ENCODE peak calls at places on chromosomes 1 and 21, in nine cellular contexts. One of them, this sample, is unnamed. For H3K36me3 and H3K4me1, the result is how much of the 10 kb centered on the place peaks cover.

GRCh38 chr1:207277241-207277640 is 44.2 kb upstream of the CD55 start:
- DNase-seq in heart right ventricle: no peak
- DNase-seq in aorta: no peak
- DNase-seq in pancreas: no peak
- DNase-seq in CD4-positive, alpha-beta memory T cell: no peak
- DNase-seq in CD8-positive, alpha-beta T cell: no peak
- DNase-seq in stomach: no peak
- DNase-seq in mucosa of descending colon: no peak
- DNase-seq in left ventricle myocardium inferior: no peak
- DNase-seq in this sample: no peak

GRCh38 chr1:24903011-24903461 is 27.0 kb downstream of the RUNX3 start:
- DNase-seq in heart right ventricle: no peak
- DNase-seq in aorta: peak
- DNase-seq in pancreas: no peak
- DNase-seq in CD4-positive, alpha-beta memory T cell: peak
- DNase-seq in CD8-positive, alpha-beta T cell: no peak
- DNase-seq in stomach: peak
- DNase-seq in mucosa of descending colon: no peak
- DNase-seq in left ventricle myocardium inferior: no peak
- DNase-seq in this sample: peak

GRCh38 chr1:12595839-12596821 is 21.9 kb downstream of the DHRS3 start:
- DNase-seq in heart right ventricle: peak
- DNase-seq in aorta: peak
- DNase-seq in pancreas: peak
- DNase-seq in CD4-positive, alpha-beta memory T cell: no peak
- DNase-seq in CD8-positive, alpha-beta T cell: no peak
- DNase-seq in stomach: peak
- DNase-seq in mucosa of descending colon: peak
- DNase-seq in left ventricle myocardium inferior: peak
- DNase-seq in this sample: peak

GRCh38 chr1:75100481-75101092 is 33.6 kb upstream of the LHX8 start:
- DNase-seq in heart right ventricle: no peak
- DNase-seq in aorta: no peak
- DNase-seq in pancreas: no peak
- DNase-seq in CD4-positive, alpha-beta memory T cell: no peak
- DNase-seq in CD8-positive, alpha-beta T cell: no peak
- DNase-seq in stomach: no peak
- DNase-seq in mucosa of descending colon: no peak
- DNase-seq in left ventricle myocardium inferior: no peak
- DNase-seq in this sample: no peak

GRCh38 chr1:160256396-160257046 is 5.8 kb downstream of the DCAF8 start:
- DNase-seq in heart right ventricle: no peak
- DNase-seq in aorta: no peak
- DNase-seq in pancreas: no peak
- DNase-seq in CD4-positive, alpha-beta memory T cell: no peak
- DNase-seq in CD8-positive, alpha-beta T cell: no peak
- DNase-seq in stomach: no peak
- DNase-seq in mucosa of descending colon: no peak
- DNase-seq in left ventricle myocardium inferior: no peak
- DNase-seq in this sample: no peak

GRCh38 chr1:39951951-39952350 is 3.0 kb upstream of the MFSD2A start:
- DNase-seq in heart right ventricle: no peak
- DNase-seq in aorta: no peak
- DNase-seq in pancreas: no peak
- DNase-seq in CD4-positive, alpha-beta memory T cell: no peak
- DNase-seq in CD8-positive, alpha-beta T cell: no peak
- DNase-seq in stomach: no peak
- DNase-seq in mucosa of descending colon: no peak
- DNase-seq in left ventricle myocardium inferior: no peak
- DNase-seq in this sample: no peak

GRCh38 chr21:19695796-19696195 is 1292.2 kb upstream of the TMPRSS15 start:
- DNase-seq in heart right ventricle: no peak
- DNase-seq in aorta: no peak
- DNase-seq in pancreas: no peak
- DNase-seq in CD4-positive, alpha-beta memory T cell: no peak
- DNase-seq in CD8-positive, alpha-beta T cell: no peak
- DNase-seq in stomach: no peak
- DNase-seq in mucosa of descending colon: no peak
- DNase-seq in left ventricle myocardium inferior: no peak
- DNase-seq in this sample: no peak

GRCh38 chr1:236287757-236288619 is 6.2 kb upstream of the ERO1B start:
- DNase-seq in heart right ventricle: no peak
- DNase-seq in aorta: no peak
- DNase-seq in pancreas: peak
- DNase-seq in CD4-positive, alpha-beta memory T cell: no peak
- DNase-seq in CD8-positive, alpha-beta T cell: no peak
- DNase-seq in stomach: no peak
- DNase-seq in mucosa of descending colon: no peak
- DNase-seq in left ventricle myocardium inferior: no peak
- DNase-seq in this sample: no peak

GRCh38 chr1:217482356-217483102 is 148.4 kb downstream of the GPATCH2 start:
- DNase-seq in heart right ventricle: no peak
- DNase-seq in aorta: no peak
- DNase-seq in pancreas: no peak
- DNase-seq in CD4-positive, alpha-beta memory T cell: no peak
- DNase-seq in CD8-positive, alpha-beta T cell: no peak
- DNase-seq in stomach: no peak
- DNase-seq in mucosa of descending colon: no peak
- DNase-seq in left ventricle myocardium inferior: no peak
- DNase-seq in this sample: no peak

GRCh38 chr1:184801503-184801902 is 46.8 kb upstream of the EDEM3 start:
- DNase-seq in heart right ventricle: no peak
- DNase-seq in aorta: no peak
- DNase-seq in pancreas: peak
- DNase-seq in CD4-positive, alpha-beta memory T cell: no peak
- DNase-seq in CD8-positive, alpha-beta T cell: no peak
- DNase-seq in stomach: peak
- DNase-seq in mucosa of descending colon: no peak
- DNase-seq in left ventricle myocardium inferior: no peak
- DNase-seq in this sample: no peak

GRCh38 chr1:227915564-227916553 is 31.9 kb downstream of the WNT9A start:
- DNase-seq in heart right ventricle: no peak
- DNase-seq in aorta: no peak
- DNase-seq in pancreas: no peak
- DNase-seq in CD4-positive, alpha-beta memory T cell: peak
- DNase-seq in CD8-positive, alpha-beta T cell: no peak
- DNase-seq in stomach: no peak
- DNase-seq in mucosa of descending colon: no peak
- DNase-seq in left ventricle myocardium inferior: no peak
- DNase-seq in this sample: peak

GRCh38 chr1:48776400-48777218 is at the start of gene BEND5:
- DNase-seq in heart right ventricle: peak
- DNase-seq in aorta: peak
- DNase-seq in pancreas: peak
- DNase-seq in CD4-positive, alpha-beta memory T cell: peak
- DNase-seq in CD8-positive, alpha-beta T cell: peak
- DNase-seq in stomach: peak
- DNase-seq in mucosa of descending colon: peak
- DNase-seq in left ventricle myocardium inferior: peak
- DNase-seq in this sample: no peak

GRCh38 chr1:36094621-36095061 is 5.9 kb downstream of the ADPRS start:
- DNase-seq in heart right ventricle: no peak
- DNase-seq in aorta: no peak
- DNase-seq in pancreas: no peak
- DNase-seq in CD4-positive, alpha-beta memory T cell: no peak
- DNase-seq in CD8-positive, alpha-beta T cell: no peak
- DNase-seq in stomach: no peak
- DNase-seq in mucosa of descending colon: no peak
- DNase-seq in left ventricle myocardium inferior: no peak
- DNase-seq in this sample: no peak

GRCh38 chr1:94876362-94876761 is 50.5 kb downstream of the CNN3 start:
- DNase-seq in heart right ventricle: no peak
- DNase-seq in aorta: no peak
- DNase-seq in pancreas: no peak
- DNase-seq in CD4-positive, alpha-beta memory T cell: no peak
- DNase-seq in CD8-positive, alpha-beta T cell: no peak
- DNase-seq in stomach: no peak
- DNase-seq in mucosa of descending colon: no peak
- DNase-seq in left ventricle myocardium inferior: no peak
- DNase-seq in this sample: no peak

GRCh38 chr1:108719253-108719652 is 6.5 kb downstream of the FNDC7 start:
- DNase-seq in heart right ventricle: no peak
- DNase-seq in aorta: no peak
- DNase-seq in pancreas: no peak
- DNase-seq in CD4-positive, alpha-beta memory T cell: no peak
- DNase-seq in CD8-positive, alpha-beta T cell: no peak
- DNase-seq in stomach: no peak
- DNase-seq in mucosa of descending colon: no peak
- DNase-seq in left ventricle myocardium inferior: no peak
- DNase-seq in this sample: no peak

GRCh38 chr1:33435096-33435820 is 4.4 kb upstream of the PHC2 start:
- DNase-seq in heart right ventricle: no peak
- DNase-seq in aorta: no peak
- DNase-seq in pancreas: no peak
- DNase-seq in CD4-positive, alpha-beta memory T cell: no peak
- DNase-seq in CD8-positive, alpha-beta T cell: no peak
- DNase-seq in stomach: no peak
- DNase-seq in mucosa of descending colon: no peak
- DNase-seq in left ventricle myocardium inferior: no peak
- DNase-seq in this sample: no peak

GRCh38 chr1:103362348-103363007 is 163.0 kb upstream of the RNPC3 start:
- DNase-seq in heart right ventricle: no peak
- DNase-seq in aorta: no peak
- DNase-seq in pancreas: no peak
- DNase-seq in CD4-positive, alpha-beta memory T cell: no peak
- DNase-seq in CD8-positive, alpha-beta T cell: no peak
- DNase-seq in stomach: no peak
- DNase-seq in mucosa of descending colon: no peak
- DNase-seq in left ventricle myocardium inferior: no peak
- DNase-seq in this sample: no peak

GRCh38 chr1:194024659-194025058 is 838.2 kb upstream of the B3GALT2 start:
- DNase-seq in heart right ventricle: no peak
- DNase-seq in aorta: no peak
- DNase-seq in pancreas: no peak
- DNase-seq in CD4-positive, alpha-beta memory T cell: no peak
- DNase-seq in CD8-positive, alpha-beta T cell: no peak
- DNase-seq in stomach: no peak
- DNase-seq in mucosa of descending colon: no peak
- DNase-seq in left ventricle myocardium inferior: no peak
- DNase-seq in this sample: no peak

GRCh38 chr1:152035406-152036315 is 1.1 kb downstream of the S100A11 start:
- DNase-seq in heart right ventricle: peak
- DNase-seq in aorta: no peak
- DNase-seq in pancreas: no peak
- DNase-seq in CD4-positive, alpha-beta memory T cell: peak
- DNase-seq in CD8-positive, alpha-beta T cell: no peak
- DNase-seq in stomach: no peak
- DNase-seq in mucosa of descending colon: peak
- DNase-seq in left ventricle myocardium inferior: no peak
- DNase-seq in this sample: no peak

GRCh38 chr1:57532299-57532698 is 108.4 kb upstream of the DAB1 start:
- DNase-seq in heart right ventricle: no peak
- DNase-seq in aorta: no peak
- DNase-seq in pancreas: no peak
- DNase-seq in CD4-positive, alpha-beta memory T cell: no peak
- DNase-seq in CD8-positive, alpha-beta T cell: no peak
- DNase-seq in stomach: no peak
- DNase-seq in mucosa of descending colon: no peak
- DNase-seq in left ventricle myocardium inferior: no peak
- DNase-seq in this sample: no peak

GRCh38 chr1:8858112-8858668 is 20.3 kb downstream of the ENO1 start:
- DNase-seq in heart right ventricle: peak
- DNase-seq in aorta: no peak
- DNase-seq in pancreas: no peak
- DNase-seq in CD4-positive, alpha-beta memory T cell: no peak
- DNase-seq in CD8-positive, alpha-beta T cell: no peak
- DNase-seq in stomach: peak
- DNase-seq in mucosa of descending colon: no peak
- DNase-seq in left ventricle myocardium inferior: no peak
- DNase-seq in this sample: no peak
- H3K36me3 ChIP-seq in heart right ventricle: half or more
- H3K36me3 ChIP-seq in aorta: under half
- H3K36me3 ChIP-seq in pancreas: under half
- H3K36me3 ChIP-seq in CD4-positive, alpha-beta memory T cell: half or more
- H3K36me3 ChIP-seq in CD8-positive, alpha-beta T cell: under half
- H3K36me3 ChIP-seq in stomach: under half
- H3K36me3 ChIP-seq in mucosa of descending colon: under half
- H3K36me3 ChIP-seq in left ventricle myocardium inferior: under half
- H3K36me3 ChIP-seq in this sample: half or more

GRCh38 chr1:43531906-43532584 is 1.4 kb downstream of the PTPRF start:
- DNase-seq in heart right ventricle: no peak
- DNase-seq in aorta: no peak
- DNase-seq in pancreas: no peak
- DNase-seq in CD4-positive, alpha-beta memory T cell: no peak
- DNase-seq in CD8-positive, alpha-beta T cell: no peak
- DNase-seq in stomach: no peak
- DNase-seq in mucosa of descending colon: no peak
- DNase-seq in left ventricle myocardium inferior: no peak
- DNase-seq in this sample: no peak
- H3K4me1 ChIP-seq in heart right ventricle: under half
- H3K4me1 ChIP-seq in aorta: under half
- H3K4me1 ChIP-seq in pancreas: under half
- H3K4me1 ChIP-seq in CD4-positive, alpha-beta memory T cell: under half
- H3K4me1 ChIP-seq in CD8-positive, alpha-beta T cell: under half
- H3K4me1 ChIP-seq in stomach: half or more
- H3K4me1 ChIP-seq in mucosa of descending colon: under half
- H3K4me1 ChIP-seq in left ventricle myocardium inferior: under half
- H3K4me1 ChIP-seq in this sample: under half

GRCh38 chr1:118483245-118484006 is 298.4 kb upstream of the SPAG17 start:
- DNase-seq in heart right ventricle: no peak
- DNase-seq in aorta: no peak
- DNase-seq in pancreas: no peak
- DNase-seq in CD4-positive, alpha-beta memory T cell: no peak
- DNase-seq in CD8-positive, alpha-beta T cell: no peak
- DNase-seq in stomach: no peak
- DNase-seq in mucosa of descending colon: no peak
- DNase-seq in left ventricle myocardium inferior: no peak
- DNase-seq in this sample: no peak

GRCh38 chr1:118484893-118485292 is 299.9 kb upstream of the SPAG17 start:
- DNase-seq in heart right ventricle: no peak
- DNase-seq in aorta: no peak
- DNase-seq in pancreas: no peak
- DNase-seq in CD4-positive, alpha-beta memory T cell: no peak
- DNase-seq in CD8-positive, alpha-beta T cell: no peak
- DNase-seq in stomach: no peak
- DNase-seq in mucosa of descending colon: no peak
- DNase-seq in left ventricle myocardium inferior: no peak
- DNase-seq in this sample: no peak

GRCh38 chr1:118481091-118481490 is 296.1 kb upstream of the SPAG17 start:
- DNase-seq in heart right ventricle: no peak
- DNase-seq in aorta: no peak
- DNase-seq in pancreas: no peak
- DNase-seq in CD4-positive, alpha-beta memory T cell: no peak
- DNase-seq in CD8-positive, alpha-beta T cell: no peak
- DNase-seq in stomach: no peak
- DNase-seq in mucosa of descending colon: no peak
- DNase-seq in left ventricle myocardium inferior: no peak
- DNase-seq in this sample: no peak

GRCh38 chr1:118479351-118479750 is 294.3 kb upstream of the SPAG17 start:
- DNase-seq in heart right ventricle: no peak
- DNase-seq in aorta: no peak
- DNase-seq in pancreas: no peak
- DNase-seq in CD4-positive, alpha-beta memory T cell: no peak
- DNase-seq in CD8-positive, alpha-beta T cell: no peak
- DNase-seq in stomach: peak
- DNase-seq in mucosa of descending colon: no peak
- DNase-seq in left ventricle myocardium inferior: no peak
- DNase-seq in this sample: no peak
- H3K36me3 ChIP-seq in heart right ventricle: under half
- H3K36me3 ChIP-seq in aorta: under half
- H3K36me3 ChIP-seq in pancreas: under half
- H3K36me3 ChIP-seq in CD4-positive, alpha-beta memory T cell: under half
- H3K36me3 ChIP-seq in CD8-positive, alpha-beta T cell: under half
- H3K36me3 ChIP-seq in stomach: under half
- H3K36me3 ChIP-seq in mucosa of descending colon: under half
- H3K36me3 ChIP-seq in left ventricle myocardium inferior: under half
- H3K36me3 ChIP-seq in this sample: under half

GRCh38 chr1:154998818-154999650 is 3.6 kb upstream of the ZBTB7B start:
- DNase-seq in heart right ventricle: peak
- DNase-seq in aorta: peak
- DNase-seq in pancreas: no peak
- DNase-seq in CD4-positive, alpha-beta memory T cell: peak
- DNase-seq in CD8-positive, alpha-beta T cell: peak
- DNase-seq in stomach: peak
- DNase-seq in mucosa of descending colon: peak
- DNase-seq in left ventricle myocardium inferior: peak
- DNase-seq in this sample: peak
- H3K4me1 ChIP-seq in heart right ventricle: under half
- H3K4me1 ChIP-seq in aorta: under half
- H3K4me1 ChIP-seq in pancreas: under half
- H3K4me1 ChIP-seq in CD4-positive, alpha-beta memory T cell: under half
- H3K4me1 ChIP-seq in CD8-positive, alpha-beta T cell: under half
- H3K4me1 ChIP-seq in stomach: half or more
- H3K4me1 ChIP-seq in mucosa of descending colon: under half
- H3K4me1 ChIP-seq in left ventricle myocardium inferior: under half
- H3K4me1 ChIP-seq in this sample: under half

This sample was measured in RWPE2.